ENCODE peak calls at places on chromosome 11, in nine cellular contexts. D is kidney, A is thoracic aorta, X is WTC11, Z is HCT116, S is left lung, V is BJ, U is astrocyte of the spinal cord, P is pancreas. G is an unnamed sample.

GRCh38 chr11:131392528-131393255 is 22.3 kb downstream of the NTM start:
- DNase-seq in D (no peak), A (no peak), X (peak), Z (no peak), S (no peak), V (no peak), U (peak), P (no peak), G (no peak)

GRCh38 chr11:105588001-105588400 is 21.9 kb upstream of the GRIA4 start:
- DNase-seq in D (no peak), A (no peak), X (no peak), Z (no peak), S (no peak), V (peak), U (peak), P (no peak), G (no peak)

GRCh38 chr11:128911701-128912100 is 20.5 kb downstream of the KCNJ5 start:
- DNase-seq in D (peak), A (no peak), X (no peak), Z (no peak), S (no peak), V (no peak), U (no peak), P (no peak), G (no peak)

GRCh38 chr11:7844986-7845385 is 48.2 kb upstream of the OR5P2 start:
- DNase-seq in D (no peak), A (no peak), X (no peak), Z (no peak), S (no peak), V (no peak), U (no peak), P (no peak), G (no peak)

GRCh38 chr11:116421529-116422185 is 351.1 kb downstream of the BUD13 start:
- DNase-seq in D (no peak), A (no peak), X (no peak), Z (no peak), S (no peak), V (no peak), U (no peak), P (no peak), G (no peak)

GRCh38 chr11:3786781-3787428 is 10.4 kb downstream of the NUP98 start:
- DNase-seq in D (no peak), A (no peak), X (no peak), Z (no peak), S (no peak), V (no peak), U (peak), P (no peak), G (no peak)

GRCh38 chr11:108551653-108552462 is 41.7 kb downstream of the EXPH5 start:
- DNase-seq in D (no peak), A (no peak), X (no peak), Z (peak), S (no peak), V (no peak), U (peak), P (no peak), G (peak)

GRCh38 chr11:72411623-72412532 is 22.5 kb downstream of the CLPB start:
- DNase-seq in D (no peak), A (no peak), X (no peak), Z (no peak), S (peak), V (no peak), U (no peak), P (no peak), G (no peak)

GRCh38 chr11:1218256-1218787 is 4.5 kb upstream of the MUC5B start:
- DNase-seq in D (peak), A (no peak), X (no peak), Z (no peak), S (no peak), V (no peak), U (no peak), P (no peak), G (peak)

GRCh38 chr11:77154381-77155081 is 26.5 kb downstream of the MYO7A start:
- DNase-seq in D (peak), A (no peak), X (no peak), Z (no peak), S (no peak), V (no peak), U (no peak), P (no peak), G (no peak)

GRCh38 chr11:57311109-57311936 is 13.4 kb downstream of the TNKS1BP1 start:
- DNase-seq in D (peak), A (peak), X (peak), Z (peak), S (peak), V (peak), U (peak), P (peak), G (peak)

GRCh38 chr11:18618341-18619025 is 15.7 kb downstream of the SPTY2D1 start:
- DNase-seq in D (no peak), A (no peak), X (no peak), Z (no peak), S (no peak), V (no peak), U (peak), P (no peak), G (no peak)

GRCh38 chr11:68127791-68128681 is 6.8 kb upstream of the CHKA start:
- DNase-seq in D (peak), A (no peak), X (peak), Z (peak), S (peak), V (no peak), U (peak), P (peak), G (peak)

GRCh38 chr11:85029964-85030363 is 597.2 kb downstream of the DLG2 start:
- DNase-seq in D (no peak), A (no peak), X (no peak), Z (no peak), S (no peak), V (no peak), U (peak), P (no peak), G (no peak)

GRCh38 chr11:44805596-44805995 is 78.8 kb downstream of the TSPAN18 start:
- DNase-seq in D (no peak), A (no peak), X (no peak), Z (no peak), S (no peak), V (no peak), U (no peak), P (no peak), G (no peak)

GRCh38 chr11:77353131-77353530 is 51.6 kb upstream of the GDPD4 start:
- DNase-seq in D (no peak), A (no peak), X (no peak), Z (no peak), S (no peak), V (no peak), U (no peak), P (no peak), G (no peak)

GRCh38 chr11:2400761-2401435 is 348 bp downstream of the TSSC4 start:
- DNase-seq in D (no peak), A (no peak), X (no peak), Z (no peak), S (no peak), V (no peak), U (no peak), P (no peak), G (no peak)

GRCh38 chr11:120147094-120147949 is 9.4 kb upstream of the TRIM29 start:
- DNase-seq in D (no peak), A (no peak), X (no peak), Z (no peak), S (no peak), V (no peak), U (no peak), P (no peak), G (no peak)

GRCh38 chr11:117786099-117786870 is 10.7 kb downstream of the DSCAML1 start:
- DNase-seq in D (no peak), A (no peak), X (no peak), Z (no peak), S (no peak), V (no peak), U (no peak), P (no peak), G (peak)

GRCh38 chr11:66317322-66317765 is 500 bp upstream of the CD248 start:
- DNase-seq in D (peak), A (no peak), X (no peak), Z (no peak), S (no peak), V (no peak), U (no peak), P (no peak), G (no peak)

GRCh38 chr11:47711225-47711624 is 3.9 kb downstream of the AGBL2 start:
- DNase-seq in D (no peak), A (no peak), X (no peak), Z (no peak), S (no peak), V (no peak), U (no peak), P (no peak), G (no peak)

GRCh38 chr11:74011360-74012071 is 2.6 kb upstream of the UCP3 start:
- DNase-seq in D (no peak), A (no peak), X (no peak), Z (no peak), S (no peak), V (no peak), U (peak), P (no peak), G (no peak)

GRCh38 chr11:19739872-19740271 is 27.2 kb downstream of the NAV2 start:
- DNase-seq in D (no peak), A (no peak), X (peak), Z (no peak), S (no peak), V (no peak), U (peak), P (no peak), G (peak)

GRCh38 chr11:70482529-70482917 is 84.2 kb downstream of the CTTN start:
- DNase-seq in D (no peak), A (no peak), X (no peak), Z (no peak), S (peak), V (no peak), U (peak), P (no peak), G (no peak)

GRCh38 chr11:11535611-11536010 is 86.2 kb downstream of the GALNT18 start:
- DNase-seq in D (no peak), A (no peak), X (no peak), Z (no peak), S (no peak), V (no peak), U (no peak), P (no peak), G (no peak)

GRCh38 chr11:117820071-117820470 is 4.5 kb downstream of the FXYD2 start:
- DNase-seq in D (peak), A (no peak), X (no peak), Z (no peak), S (no peak), V (no peak), U (no peak), P (no peak), G (no peak)

GRCh38 chr11:26726960-26727359 is 5.1 kb upstream of the SLC5A12 start:
- DNase-seq in D (no peak), A (no peak), X (no peak), Z (no peak), S (no peak), V (no peak), U (no peak), P (no peak), G (no peak)

GRCh38 chr11:112113539-112114457 is 27.1 kb downstream of the SDHD start:
- DNase-seq in D (no peak), A (no peak), X (no peak), Z (peak), S (no peak), V (no peak), U (peak), P (no peak), G (peak)

GRCh38 chr11:76119779-76120178 is 86.5 kb downstream of the WNT11 start:
- DNase-seq in D (no peak), A (no peak), X (no peak), Z (no peak), S (no peak), V (no peak), U (no peak), P (no peak), G (no peak)

GRCh38 chr11:128222245-128222959 is 365.0 kb downstream of the ETS1 start:
- DNase-seq in D (no peak), A (no peak), X (no peak), Z (no peak), S (no peak), V (no peak), U (no peak), P (no peak), G (no peak)

GRCh38 chr11:36342327-36342726 is 46.2 kb downstream of the PRR5L start:
- DNase-seq in D (no peak), A (no peak), X (no peak), Z (no peak), S (no peak), V (no peak), U (no peak), P (no peak), G (no peak)

GRCh38 chr11:86623041-86623621 is 49.3 kb downstream of the ME3 start:
- DNase-seq in D (no peak), A (no peak), X (no peak), Z (no peak), S (no peak), V (no peak), U (no peak), P (no peak), G (no peak)

GRCh38 chr11:10331548-10332289 is 26.8 kb downstream of the ADM start:
- DNase-seq in D (no peak), A (no peak), X (no peak), Z (no peak), S (no peak), V (no peak), U (peak), P (no peak), G (no peak)

GRCh38 chr11:6825333-6825744 is 20.1 kb upstream of the OR10A5 start:
- DNase-seq in D (no peak), A (no peak), X (no peak), Z (no peak), S (no peak), V (no peak), U (no peak), P (no peak), G (no peak)

DNA sequence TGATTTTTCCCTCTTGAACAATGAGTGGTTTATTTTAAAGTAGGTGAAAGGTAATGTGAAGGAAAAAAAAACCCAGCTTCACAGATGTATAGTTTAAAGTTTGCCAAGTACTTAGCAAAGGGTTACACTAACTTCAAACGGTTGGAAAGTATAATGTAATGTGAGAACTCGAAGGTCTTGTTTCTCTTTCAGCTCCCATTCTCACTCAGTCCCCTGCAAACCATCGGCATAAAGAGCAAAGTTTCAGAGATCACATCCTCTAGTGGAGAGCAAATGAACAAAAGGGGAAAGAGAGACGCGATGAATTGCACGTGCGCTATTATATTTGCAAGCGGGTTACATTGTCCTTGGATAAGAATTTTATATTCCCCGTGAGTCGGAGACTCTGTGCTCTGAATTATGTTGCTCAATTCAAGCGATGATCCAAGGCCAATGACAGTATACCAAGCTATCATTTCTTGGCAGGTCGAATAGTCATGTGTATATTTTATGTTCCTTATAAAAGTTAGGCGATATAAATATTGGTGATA is 37.6 kb upstream of the BIRC3 start:
- DNase-seq in D (no peak), A (no peak), X (no peak), Z (no peak), S (no peak), V (no peak), U (peak), P (no peak), G (no peak)
- TF ChIP-seq CTCF in D (no peak), A (no peak), X (no peak), Z (no peak), S (no peak), V (peak), U (peak), P (no peak), G (no peak)

GRCh38 chr11:12689029-12689755 is 15.0 kb downstream of the TEAD1 start:
- DNase-seq in D (no peak), A (no peak), X (no peak), Z (no peak), S (no peak), V (no peak), U (no peak), P (no peak), G (no peak)

GRCh38 chr11:12685229-12685628 is 11.0 kb downstream of the TEAD1 start:
- DNase-seq in D (no peak), A (no peak), X (no peak), Z (no peak), S (no peak), V (no peak), U (no peak), P (no peak), G (no peak)

GRCh38 chr11:12687216-12687623 is 13.0 kb downstream of the TEAD1 start:
- DNase-seq in D (no peak), A (no peak), X (no peak), Z (no peak), S (no peak), V (no peak), U (no peak), P (no peak), G (no peak)

GRCh38 chr11:12686246-12687060 is 12.2 kb downstream of the TEAD1 start:
- DNase-seq in D (no peak), A (no peak), X (no peak), Z (no peak), S (no peak), V (no peak), U (no peak), P (no peak), G (no peak)

GRCh38 chr11:12687740-12688139 is 13.5 kb downstream of the TEAD1 start:
- DNase-seq in D (no peak), A (no peak), X (peak), Z (no peak), S (no peak), V (no peak), U (no peak), P (no peak), G (no peak)
- TF ChIP-seq CTCF in D (no peak), A (no peak), X (no peak), Z (no peak), S (no peak), V (no peak), U (no peak), P (no peak), G (no peak)

DNA sequence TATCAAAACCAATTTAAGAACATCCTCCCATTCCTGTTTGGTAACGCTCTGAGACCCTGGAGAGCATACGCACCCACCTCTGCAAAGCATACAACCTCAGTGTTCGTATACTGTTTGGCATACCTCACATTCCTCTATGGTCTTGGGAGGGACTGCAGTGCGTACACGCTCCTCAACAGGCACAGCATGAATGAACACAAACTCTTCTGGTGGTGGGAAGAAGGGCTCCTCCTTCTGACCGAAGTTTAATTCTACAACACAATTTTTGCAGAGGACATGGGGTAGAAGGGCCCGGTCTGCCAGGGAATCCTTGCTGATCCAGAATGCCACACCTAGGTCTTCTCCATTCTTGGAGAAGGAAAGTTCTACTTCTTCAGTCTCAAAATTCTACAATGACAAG is 5.3 kb downstream of the HNRNPUL2 start:
- DNase-seq in D (no peak), A (no peak), X (no peak), Z (no peak), S (no peak), V (no peak), U (peak), P (no peak), G (no peak)
- TF ChIP-seq CTCF in D (no peak), A (no peak), X (no peak), Z (no peak), S (no peak), V (no peak), U (peak), P (no peak), G (no peak)

GRCh38 chr11:126155402-126156187 is 55.9 kb downstream of the RPUSD4 start:
- DNase-seq in D (no peak), A (no peak), X (no peak), Z (no peak), S (no peak), V (no peak), U (no peak), P (no peak), G (no peak)
- TF ChIP-seq CTCF in D (no peak), A (no peak), X (no peak), Z (no peak), S (no peak), V (no peak), U (no peak), P (no peak), G (no peak)

GRCh38 chr11:133828861-133829260 is 16.5 kb downstream of the SPATA19 start:
- DNase-seq in D (no peak), A (no peak), X (no peak), Z (no peak), S (no peak), V (no peak), U (no peak), P (no peak), G (no peak)

GRCh38 chr11:133832096-133833081 is 12.9 kb downstream of the SPATA19 start:
- DNase-seq in D (no peak), A (no peak), X (no peak), Z (no peak), S (no peak), V (no peak), U (no peak), P (no peak), G (no peak)

GRCh38 chr11:133829566-133829965 is 15.7 kb downstream of the SPATA19 start:
- DNase-seq in D (no peak), A (no peak), X (no peak), Z (no peak), S (no peak), V (no peak), U (no peak), P (no peak), G (no peak)

GRCh38 chr11:133833101-133833898 is 12.0 kb downstream of the SPATA19 start:
- DNase-seq in D (no peak), A (no peak), X (no peak), Z (no peak), S (no peak), V (no peak), U (no peak), P (no peak), G (no peak)

GRCh38 chr11:133830931-133831907 is 14.1 kb downstream of the SPATA19 start:
- DNase-seq in D (no peak), A (no peak), X (peak), Z (no peak), S (no peak), V (no peak), U (no peak), P (no peak), G (no peak)
- TF ChIP-seq CTCF in D (no peak), A (no peak), X (peak), Z (no peak), S (no peak), V (no peak), U (no peak), P (no peak), G (peak)

GRCh38 chr11:115215694-115216615 is 288.3 kb downstream of the CADM1 start:
- DNase-seq in D (no peak), A (no peak), X (peak), Z (no peak), S (no peak), V (no peak), U (no peak), P (no peak), G (no peak)
- TF ChIP-seq CTCF in D (no peak), A (no peak), X (peak), Z (no peak), S (peak), V (peak), U (peak), P (no peak), G (peak)

GRCh38 chr11:64875369-64876225 is 2.8 kb downstream of the EHD1 start:
- DNase-seq in D (no peak), A (no peak), X (no peak), Z (no peak), S (no peak), V (no peak), U (no peak), P (no peak), G (no peak)
- TF ChIP-seq CTCF in D (no peak), A (no peak), X (no peak), Z (no peak), S (no peak), V (peak), U (peak), P (no peak), G (no peak)